ENCODE peak calls at places on chromosomes 12 and 14, in five cellular contexts. W is H1; K is CD8-positive, alpha-beta memory T cell; Y is GM23338; M is Caco-2. V is an unnamed sample. For H3K36me3 and H3K27me3, the result is how much of the 10 kb centered on the place peaks cover.

GRCh38 chr14:39417014-39417413 is 15.2 kb downstream of the FBXO33 start:
- DNase-seq in M (no peak), W (no peak), Y (peak), K (no peak), V (peak)

GRCh38 chr12:132133952-132134652 is 10.0 kb downstream of the DDX51 start:
- DNase-seq in Y (peak), M (peak), K (no peak), W (no peak), V (peak)

GRCh38 chr12:56521590-56522371 is at the start of gene RBMS2:
- DNase-seq in K (peak), W (peak), Y (peak), M (peak), V (peak)

GRCh38 chr14:22491683-22492483 is 97.1 kb downstream of the DAD1 start:
- DNase-seq in M (no peak), W (no peak), K (peak), Y (no peak), V (no peak)

GRCh38 chr14:64993263-64993662 is 6.6 kb downstream of the FNTB start:
- DNase-seq in W (no peak), M (no peak), K (no peak), Y (no peak), V (no peak)

GRCh38 chr14:73752297-73752992 is 38.3 kb upstream of the PNMA1 start:
- DNase-seq in W (no peak), Y (peak), K (peak), M (no peak), V (no peak)

GRCh38 chr12:42854826-42855225 is 265.3 kb upstream of the PRICKLE1 start:
- DNase-seq in K (no peak), M (no peak), W (no peak), Y (no peak), V (no peak)

GRCh38 chr12:32125455-32126084 is 18.9 kb downstream of the BICD1 start:
- DNase-seq in M (no peak), K (no peak), Y (no peak), W (no peak), V (no peak)

GRCh38 chr12:131370791-131371579 is 339.9 kb upstream of the SFSWAP start:
- DNase-seq in W (no peak), M (no peak), K (no peak), Y (no peak), V (no peak)

GRCh38 chr12:13375583-13376413 is 179.3 kb downstream of the EMP1 start:
- DNase-seq in M (no peak), Y (no peak), W (no peak), K (no peak), V (no peak)

GRCh38 chr14:93103392-93104080 is 12.2 kb downstream of the ITPK1 start:
- DNase-seq in M (no peak), K (peak), Y (no peak), W (no peak), V (peak)

GRCh38 chr14:79834856-79835255 is 376.4 kb downstream of the DIO2 start:
- DNase-seq in M (no peak), K (no peak), W (no peak), Y (no peak), V (no peak)

GRCh38 chr14:79583738-79584405 is 627.4 kb downstream of the DIO2 start:
- DNase-seq in M (no peak), Y (no peak), W (no peak), K (no peak), V (no peak)

GRCh38 chr14:61184117-61184516 is 97.0 kb downstream of the TMEM30B start:
- DNase-seq in M (no peak), K (no peak), Y (no peak), W (no peak), V (no peak)

GRCh38 chr12:4293299-4293941 is 19.9 kb downstream of the CCND2 start:
- DNase-seq in W (no peak), K (peak), M (no peak), Y (no peak), V (peak)

GRCh38 chr12:4293942-4294505 is 20.5 kb downstream of the CCND2 start:
- DNase-seq in Y (no peak), W (no peak), M (no peak), K (no peak), V (peak)

GRCh38 chr12:4297617-4298016 is 23.4 kb upstream of the TIGAR start:
- DNase-seq in Y (no peak), W (no peak), M (no peak), K (no peak), V (peak)

GRCh38 chr12:4300870-4301269 is 20.1 kb upstream of the TIGAR start:
- DNase-seq in Y (no peak), W (no peak), K (no peak), M (no peak), V (no peak)

DNA sequence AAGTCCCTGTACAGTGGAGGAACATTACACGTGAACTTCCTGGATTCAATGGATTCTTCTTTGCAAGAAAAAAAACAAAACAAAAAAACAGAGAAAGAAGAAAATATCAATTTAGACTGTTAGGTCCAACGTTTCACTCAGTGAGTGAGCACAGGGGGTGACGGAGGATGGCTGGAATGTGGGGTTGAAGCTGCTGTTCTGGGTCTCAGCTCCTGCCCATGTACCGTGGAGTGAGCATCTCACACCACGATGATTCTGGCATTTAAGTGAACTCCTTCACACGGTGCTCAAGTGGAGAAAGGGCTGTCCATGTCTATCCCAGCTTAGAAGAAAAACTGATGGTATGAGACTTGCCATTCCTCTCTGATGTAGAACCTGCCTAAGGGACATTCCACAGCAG is 23.2 kb downstream of the CCND2 start:
- DNase-seq in Y (no peak), K (no peak), M (no peak), W (no peak), V (peak)
- H3K36me3 ChIP-seq in Y (half or more), K (half or more), M (under half), W (half or more), V (under half)

GRCh38 chr12:128783129-128783574 is 40.6 kb downstream of the SLC15A4 start:
- DNase-seq in K (peak), Y (no peak), W (no peak), M (no peak), V (no peak)
- H3K4me3 ChIP-seq in K (no peak), Y (no peak), W (no peak), M (no peak), V (no peak)

GRCh38 chr12:130097798-130098255 is 64.4 kb upstream of the FZD10 start:
- DNase-seq in Y (no peak), W (no peak), M (peak), K (no peak), V (no peak)
- H3K27me3 ChIP-seq in Y (under half), W (under half), M (under half), K (under half), V (under half)

DNA sequence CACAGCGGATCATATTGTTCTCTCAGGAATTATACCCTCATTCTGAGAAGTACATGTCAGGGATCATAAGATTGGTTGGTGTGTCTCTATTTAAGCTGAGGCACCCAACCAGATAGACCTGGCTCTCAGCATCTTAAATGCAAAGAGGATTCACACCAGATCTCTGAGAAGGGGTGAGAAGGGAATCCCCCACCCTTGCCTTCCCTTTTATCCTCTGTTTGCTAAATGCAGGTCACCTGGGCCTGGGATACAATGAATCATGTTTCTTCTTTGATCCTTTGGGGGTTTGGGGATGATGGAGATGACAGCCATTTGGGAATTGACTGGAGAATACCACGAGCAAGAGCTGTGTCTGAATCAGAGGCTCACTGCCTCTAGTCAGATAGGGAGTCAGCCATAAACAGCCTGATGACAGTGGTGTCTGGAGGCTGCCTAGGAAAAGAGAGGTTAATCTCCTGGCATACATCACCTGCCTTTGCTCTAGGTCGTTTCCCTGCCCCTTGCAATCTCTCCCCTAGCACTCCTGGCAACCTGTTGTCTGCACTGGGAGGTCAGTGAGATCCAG is 11.2 kb upstream of the PDE1B start:
- DNase-seq in Y (no peak), W (no peak), M (no peak), K (no peak), V (no peak)
- H3K36me3 ChIP-seq in Y (under half), W (under half), M (under half), K (half or more), V (under half)

GRCh38 chr12:130139971-130140547 is 22.2 kb upstream of the FZD10 start:
- DNase-seq in K (no peak), W (no peak), M (no peak), Y (no peak), V (no peak)

GRCh38 chr12:130136536-130136935 is 25.7 kb upstream of the FZD10 start:
- DNase-seq in K (no peak), W (no peak), M (no peak), Y (no peak), V (no peak)

GRCh38 chr12:130139541-130139940 is 22.7 kb upstream of the FZD10 start:
- DNase-seq in K (no peak), Y (no peak), M (no peak), W (no peak), V (no peak)

GRCh38 chr12:130138478-130138877 is 23.8 kb upstream of the FZD10 start:
- DNase-seq in K (no peak), W (no peak), M (no peak), Y (no peak), V (no peak)

DNA sequence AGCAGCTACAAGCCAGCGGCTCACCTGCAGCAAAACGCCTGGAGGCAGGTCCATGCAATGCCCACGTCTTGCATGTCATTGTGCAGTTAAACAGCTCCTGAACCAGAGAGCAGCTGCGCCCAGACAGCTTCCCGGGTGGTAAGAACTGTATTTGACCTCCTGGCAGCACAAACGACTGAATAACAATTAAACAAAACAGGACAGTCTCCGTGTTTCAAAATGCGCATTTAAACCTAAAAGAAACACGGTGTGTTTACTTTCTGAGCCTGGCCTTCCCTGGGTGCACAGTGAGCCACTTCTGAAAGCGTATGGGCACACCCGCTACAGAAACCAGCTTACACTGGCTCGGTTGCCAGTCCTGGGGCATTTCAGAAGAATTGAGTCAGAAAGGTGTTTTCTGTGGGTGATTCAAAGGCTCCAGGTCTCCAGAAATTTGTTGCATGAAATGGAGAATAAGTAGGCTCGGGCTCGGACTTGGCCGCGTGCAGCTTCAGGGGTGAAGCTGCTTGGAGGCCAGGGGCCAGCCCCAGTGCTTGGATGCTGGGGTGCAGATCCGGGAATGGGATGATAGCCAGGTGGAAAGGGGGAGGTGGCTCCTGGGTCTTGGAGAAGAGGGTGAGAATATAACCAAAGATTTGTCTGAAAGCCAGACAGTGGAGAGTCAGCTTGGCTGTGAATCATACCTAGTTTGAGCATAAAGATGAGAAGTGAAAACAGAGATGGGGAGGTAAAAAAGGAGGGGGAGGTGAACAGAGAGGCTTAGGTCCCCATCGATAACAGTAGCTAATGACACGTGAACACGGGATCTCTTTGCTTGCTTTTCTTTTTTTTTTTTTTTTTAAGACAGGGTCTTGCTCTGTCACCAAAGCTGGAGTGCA is 24.9 kb upstream of the FZD10 start:
- DNase-seq in Y (peak), K (no peak), W (peak), M (no peak), V (peak)
- H3K4me3 ChIP-seq in Y (no peak), K (no peak), W (no peak), M (no peak), V (no peak)

GRCh38 chr12:4947297-4947696 is 37.6 kb downstream of the KCNA1 start:
- DNase-seq in Y (no peak), M (no peak), K (no peak), W (no peak), V (no peak)
- H3K27me3 ChIP-seq in Y (under half), M (under half), K (under half), W (under half), V (under half)

DNA sequence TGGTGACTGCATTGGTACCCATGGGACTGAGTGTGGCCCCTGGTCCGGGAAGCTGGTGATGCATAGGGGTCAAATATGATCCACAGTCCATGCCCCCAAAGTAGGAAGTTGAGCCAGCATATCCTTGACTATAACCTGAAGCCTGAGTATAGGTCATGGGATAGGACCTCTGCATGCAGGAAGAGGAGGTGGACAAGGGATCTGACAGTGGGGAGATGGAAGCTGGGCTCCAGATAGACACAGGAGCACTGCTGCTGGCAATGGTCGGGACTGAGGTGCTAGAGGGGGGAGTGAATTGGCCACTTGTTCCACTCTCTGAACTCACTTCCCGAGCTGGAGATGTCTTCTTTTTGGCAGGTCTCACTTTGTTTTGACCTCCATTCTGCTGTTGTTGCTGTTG is 8.4 kb downstream of the OTX2 start:
- DNase-seq in Y (no peak), K (no peak), W (no peak), M (no peak), V (no peak)
- H3K36me3 ChIP-seq in Y (under half), K (under half), W (half or more), M (under half), V (under half)

V was measured in H7.